ENCODE peak calls at places on chromosomes 16 and 17, in nine cellular contexts. U is stomach, W is GM23338, K is psoas muscle, E is testis, D is heart right ventricle, G is cardiac muscle cell, F is mammary epithelial cell, A is ascending aorta. Z is an unnamed sample. For H3K36me3 and H3K4me1, the result is how much of the 10 kb centered on the place peaks cover.

GRCh38 chr17:67260051-67260987 is 15.3 kb upstream of the HELZ start:
- DNase-seq in D (no peak), U (no peak), W (no peak), K (no peak), G (no peak), F (peak), A (no peak), E (peak), Z (no peak)

GRCh38 chr16:55136356-55136755 is 187.6 kb upstream of the IRX6 start:
- DNase-seq in G (no peak), F (peak), E (no peak), A (no peak), D (no peak), W (no peak), U (no peak), K (no peak), Z (no peak)

GRCh38 chr16:88630433-88630832 is 7.9 kb upstream of the IL17C start:
- DNase-seq in K (no peak), E (no peak), U (no peak), F (no peak), A (no peak), W (no peak), D (no peak), G (no peak), Z (no peak)

GRCh38 chr17:40157972-40158371 is 17.6 kb downstream of the CASC3 start:
- DNase-seq in D (no peak), W (no peak), F (no peak), K (no peak), E (no peak), A (no peak), G (no peak), U (no peak), Z (no peak)

GRCh38 chr17:19319771-19320505 is 42.6 kb downstream of the B9D1 start:
- DNase-seq in W (no peak), K (no peak), U (no peak), D (no peak), G (no peak), E (no peak), A (no peak), F (no peak), Z (no peak)

GRCh38 chr16:11313493-11314308 is 31.6 kb upstream of the RMI2 start:
- DNase-seq in A (no peak), G (no peak), U (no peak), E (no peak), F (no peak), K (no peak), D (no peak), W (no peak), Z (no peak)

GRCh38 chr17:40558651-40559015 is 6.6 kb downstream of the CCR7 start:
- DNase-seq in W (no peak), G (no peak), D (no peak), E (no peak), A (no peak), K (no peak), F (no peak), U (no peak), Z (no peak)

GRCh38 chr16:56371383-56371937 is 53.9 kb downstream of the AMFR start:
- DNase-seq in K (no peak), U (no peak), G (no peak), E (no peak), F (no peak), A (no peak), D (no peak), W (no peak), Z (no peak)

GRCh38 chr17:62644487-62645173 is 17.2 kb downstream of the MRC2 start:
- DNase-seq in F (no peak), A (no peak), G (peak), W (peak), U (no peak), D (no peak), K (no peak), E (peak), Z (peak)

GRCh38 chr16:89371386-89371785 is 119.0 kb downstream of the ANKRD11 start:
- DNase-seq in A (no peak), U (no peak), E (no peak), F (no peak), K (no peak), G (no peak), D (no peak), W (no peak), Z (no peak)

GRCh38 chr16:17921357-17921978 is 415.1 kb downstream of the NPIPA8 start:
- DNase-seq in F (peak), E (peak), D (no peak), A (no peak), K (no peak), W (peak), G (peak), U (no peak), Z (peak)

GRCh38 chr16:11914759-11915643 is 755 bp downstream of the GSPT1 start:
- DNase-seq in D (peak), W (peak), F (peak), A (no peak), G (peak), E (peak), U (peak), K (peak), Z (peak)

GRCh38 chr17:68455756-68456528 is 1.4 kb downstream of the WIPI1 start:
- DNase-seq in W (no peak), D (no peak), F (peak), G (no peak), U (peak), E (no peak), A (no peak), K (no peak), Z (peak)

GRCh38 chr16:80940069-80940856 is 66.4 kb downstream of the CMC2 start:
- DNase-seq in E (no peak), W (no peak), F (no peak), G (no peak), K (no peak), A (no peak), D (no peak), U (no peak), Z (no peak)

DNA sequence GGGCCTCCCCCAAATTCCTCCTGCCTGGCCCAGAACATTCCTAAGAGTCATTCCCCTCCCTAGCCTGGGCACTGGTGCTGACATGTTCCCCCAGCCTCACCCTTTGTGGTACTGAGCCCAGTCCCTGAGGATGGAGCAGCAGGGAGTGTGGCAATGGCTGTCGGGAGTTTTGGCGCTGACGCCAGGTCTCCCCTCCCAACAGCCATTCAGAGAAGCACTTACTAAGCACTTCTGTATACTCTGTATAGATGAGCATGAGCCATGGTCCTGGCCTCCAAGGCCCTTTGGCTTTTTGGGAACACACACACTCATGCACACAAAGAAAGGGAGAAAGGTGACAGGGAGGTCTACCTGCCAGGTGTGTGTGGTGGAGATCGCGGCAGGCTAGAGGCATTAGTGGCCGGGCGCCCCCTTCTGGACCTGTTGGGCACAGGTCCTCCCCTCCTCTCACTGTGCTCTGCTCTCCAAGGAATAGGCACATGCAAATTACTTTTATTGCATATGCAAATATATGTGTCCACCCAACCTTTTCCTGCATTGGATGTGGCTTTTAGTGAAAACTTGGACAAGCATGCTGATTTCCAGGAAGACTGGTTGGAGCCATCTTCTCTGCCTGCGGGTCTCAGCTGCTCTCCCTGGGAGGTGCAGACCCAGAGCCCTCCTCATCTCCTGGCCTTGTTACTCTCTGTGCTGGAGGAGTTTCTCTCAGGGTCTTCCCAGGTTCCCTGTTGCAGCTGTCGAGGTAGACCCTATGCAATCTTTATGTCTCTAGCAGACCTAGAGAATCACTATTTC is 17.4 kb upstream of the C17orf107 start:
- DNase-seq in K (peak), A (no peak), G (peak), U (peak), F (peak), W (peak), D (peak), E (peak), Z (peak)
- H3K36me3 ChIP-seq in K (half or more), A (under half), G (under half), U (under half), F (under half), W (under half), D (half or more), E (under half), Z (under half)

GRCh38 chr16:52994942-52995341 is 57.8 kb downstream of the CHD9NB start:
- DNase-seq in A (no peak), G (no peak), D (no peak), U (no peak), W (no peak), F (no peak), E (no peak), K (no peak), Z (no peak)

GRCh38 chr16:52993179-52993578 is 59.5 kb downstream of the CHD9NB start:
- DNase-seq in D (no peak), K (no peak), E (no peak), A (no peak), W (peak), G (no peak), F (no peak), U (no peak), Z (no peak)

DNA sequence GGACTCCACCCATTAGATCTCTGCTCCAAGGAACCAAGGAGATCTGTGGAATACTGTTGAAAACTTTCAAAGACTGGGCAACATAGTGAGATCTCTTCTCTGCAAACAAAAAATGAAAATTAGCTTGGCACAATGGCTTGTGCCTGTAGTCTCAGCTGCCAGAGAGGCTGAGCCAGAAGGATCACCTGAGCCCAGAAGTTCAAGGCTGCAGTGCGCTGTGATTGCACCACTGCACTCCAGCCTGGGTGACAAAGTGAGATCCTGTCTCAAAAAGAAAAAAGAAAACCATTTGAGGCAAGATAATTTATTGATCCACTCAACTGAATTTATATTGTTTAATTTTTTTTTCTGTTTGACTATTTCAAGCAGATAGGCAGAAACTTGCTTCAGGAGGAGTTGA is 54.8 kb downstream of the CHD9NB start:
- DNase-seq in K (no peak), E (no peak), U (no peak), F (no peak), G (no peak), A (no peak), D (no peak), W (no peak), Z (no peak)
- H3K4me1 ChIP-seq in K (under half), E (under half), U (under half), F (under half), G (under half), A (under half), D (under half), W (under half), Z (under half)

GRCh38 chr17:76458580-76459490 is 5.9 kb upstream of the UBE2O start:
- DNase-seq in D (peak), K (no peak), W (peak), E (peak), A (no peak), G (peak), U (peak), F (peak), Z (peak)
- TF ChIP-seq CTCF in D (peak), K (peak), W (peak), E (no peak), A (no peak), G (peak), U (peak), F (peak), Z (peak)

DNA sequence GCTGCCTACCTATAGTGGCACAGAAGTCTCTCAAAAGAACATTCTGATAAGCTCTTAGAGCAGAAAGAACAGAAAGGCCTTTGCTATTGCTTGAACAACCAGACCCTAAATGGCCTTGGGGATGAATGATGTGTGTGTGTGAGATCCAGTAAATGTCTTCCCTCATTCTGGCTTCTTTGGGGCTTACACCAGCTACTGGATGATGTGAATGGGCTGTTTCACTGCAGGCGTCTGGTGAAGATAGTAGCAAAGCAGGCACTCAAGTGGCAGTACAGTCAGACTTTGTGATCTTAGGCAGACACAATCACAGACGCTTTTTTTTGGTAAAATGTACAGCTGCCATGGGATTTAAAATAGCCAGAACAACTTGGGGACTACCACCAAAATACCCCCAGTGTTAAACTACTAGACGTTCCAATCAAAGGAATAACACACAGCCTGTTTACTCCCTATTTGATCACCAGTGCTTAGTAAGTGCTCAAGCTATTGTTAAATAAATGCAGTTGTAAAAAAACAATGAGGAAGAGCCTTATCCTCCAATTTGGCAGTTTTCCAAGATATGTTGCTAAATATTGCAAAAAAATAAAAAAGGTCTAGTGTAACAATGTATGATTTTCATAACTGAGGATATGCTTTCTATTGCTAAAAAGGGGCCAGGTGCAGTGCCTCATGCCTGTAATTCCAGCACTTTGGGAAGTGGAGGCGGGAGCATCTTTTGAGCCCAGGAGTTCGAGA is 17.9 kb downstream of the NDUFAB1 start:
- DNase-seq in E (peak), U (no peak), F (no peak), A (no peak), D (no peak), G (no peak), W (no peak), K (no peak), Z (no peak)
- H3K36me3 ChIP-seq in E (under half), U (under half), F (under half), A (half or more), D (half or more), G (under half), W (under half), K (half or more), Z (under half)

DNA sequence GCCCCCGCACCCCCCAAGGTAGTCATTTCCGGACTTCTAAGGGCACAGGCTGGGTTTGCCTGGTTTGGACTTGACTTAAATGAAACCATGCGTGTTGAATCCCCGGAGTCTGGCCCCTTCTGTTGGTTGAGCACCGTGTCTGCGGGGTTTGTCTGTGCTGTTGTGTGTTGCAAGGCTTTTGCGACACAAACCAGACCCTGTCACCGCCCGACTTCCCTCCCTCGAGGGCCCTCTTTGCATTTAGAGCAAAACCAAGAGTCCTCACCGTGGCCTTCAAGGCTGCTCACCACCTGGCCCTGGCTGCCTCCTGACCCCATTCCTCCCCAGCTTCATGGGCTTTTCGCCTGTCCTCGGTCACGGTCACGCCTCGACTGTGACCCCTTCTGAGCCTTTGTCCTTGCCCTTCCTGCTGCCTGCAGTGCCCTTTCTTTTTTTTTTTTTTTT is 7.4 kb downstream of the CRISPLD2 start:
- DNase-seq in G (peak), U (no peak), D (no peak), K (no peak), F (no peak), A (no peak), W (no peak), E (no peak), Z (no peak)
- H3K4me1 ChIP-seq in G (under half), U (half or more), D (half or more), K (under half), F (under half), A (under half), W (under half), E (under half), Z (under half)

GRCh38 chr16:85842435-85842834 is 42.9 kb downstream of the COX4I1 start:
- DNase-seq in G (no peak), K (no peak), A (no peak), W (no peak), U (no peak), E (no peak), F (no peak), D (no peak), Z (no peak)
- TF ChIP-seq CTCF in G (no peak), K (no peak), A (no peak), W (no peak), U (no peak), E (no peak), F (no peak), D (no peak), Z (no peak)

GRCh38 chr17:54924405-54924804 is 23.8 kb downstream of the TOM1L1 start:
- DNase-seq in G (no peak), W (no peak), F (no peak), K (no peak), D (no peak), A (no peak), U (no peak), E (no peak), Z (no peak)
- H3K36me3 ChIP-seq in G (under half), W (under half), F (under half), K (under half), D (under half), A (under half), U (under half), E (under half), Z (under half)

Z was measured in Caco-2.